ENCODE peak calls at places on chromosomes 2 and 18, in seven cellular contexts. One of them, this sample, is unnamed.

GRCh38 chr2:215590353-215590752 is 154.5 kb upstream of the FN1 start:
- DNase-seq in dorsolateral prefrontal cortex: no peak
- DNase-seq in K562: no peak
- DNase-seq in astrocyte of the cerebellum: no peak
- DNase-seq in type B pancreatic cell: no peak
- DNase-seq in cardiac muscle cell: no peak
- DNase-seq in GM12864: no peak
- DNase-seq in this sample: no peak

GRCh38 chr2:43541165-43541564 is 54.7 kb downstream of the THADA start:
- DNase-seq in dorsolateral prefrontal cortex: no peak
- DNase-seq in K562: no peak
- DNase-seq in cardiac muscle cell: no peak
- DNase-seq in type B pancreatic cell: no peak
- DNase-seq in GM12864: no peak
- DNase-seq in astrocyte of the cerebellum: no peak
- DNase-seq in this sample: no peak

GRCh38 chr2:145012214-145012670 is 492.3 kb upstream of the ZEB2 start:
- DNase-seq in dorsolateral prefrontal cortex: no peak
- DNase-seq in cardiac muscle cell: no peak
- DNase-seq in type B pancreatic cell: no peak
- DNase-seq in astrocyte of the cerebellum: no peak
- DNase-seq in K562: no peak
- DNase-seq in GM12864: no peak
- DNase-seq in this sample: no peak

GRCh38 chr2:71667256-71668182 is 214.2 kb downstream of the DYSF start:
- DNase-seq in GM12864: no peak
- DNase-seq in astrocyte of the cerebellum: no peak
- DNase-seq in dorsolateral prefrontal cortex: no peak
- DNase-seq in K562: no peak
- DNase-seq in cardiac muscle cell: no peak
- DNase-seq in type B pancreatic cell: peak; percentile 58
- DNase-seq in this sample: no peak

GRCh38 chr2:238202326-238203103 is 980 bp downstream of the ILKAP start:
- DNase-seq in cardiac muscle cell: peak; percentile 6
- DNase-seq in K562: no peak
- DNase-seq in type B pancreatic cell: no peak
- DNase-seq in GM12864: no peak
- DNase-seq in dorsolateral prefrontal cortex: no peak
- DNase-seq in astrocyte of the cerebellum: no peak
- DNase-seq in this sample: peak; percentile 70

GRCh38 chr2:126244937-126245336 is 411.0 kb upstream of the GYPC start:
- DNase-seq in K562: peak; percentile 39
- DNase-seq in cardiac muscle cell: peak; percentile 77
- DNase-seq in dorsolateral prefrontal cortex: no peak
- DNase-seq in astrocyte of the cerebellum: no peak
- DNase-seq in GM12864: peak; percentile 3
- DNase-seq in type B pancreatic cell: no peak
- DNase-seq in this sample: peak; percentile 25

GRCh38 chr18:27540126-27540525 is 355.0 kb upstream of the CHST9 start:
- DNase-seq in cardiac muscle cell: peak; percentile 63
- DNase-seq in K562: no peak
- DNase-seq in astrocyte of the cerebellum: no peak
- DNase-seq in GM12864: no peak
- DNase-seq in type B pancreatic cell: no peak
- DNase-seq in dorsolateral prefrontal cortex: no peak
- DNase-seq in this sample: no peak

GRCh38 chr2:119463136-119463535 is 31.5 kb downstream of the TMEM37 start:
- DNase-seq in type B pancreatic cell: no peak
- DNase-seq in K562: no peak
- DNase-seq in cardiac muscle cell: no peak
- DNase-seq in dorsolateral prefrontal cortex: no peak
- DNase-seq in astrocyte of the cerebellum: no peak
- DNase-seq in GM12864: no peak
- DNase-seq in this sample: no peak

GRCh38 chr2:50720695-50721314 is 311.1 kb downstream of the NRXN1 start:
- DNase-seq in type B pancreatic cell: no peak
- DNase-seq in dorsolateral prefrontal cortex: no peak
- DNase-seq in K562: no peak
- DNase-seq in cardiac muscle cell: peak; percentile 18
- DNase-seq in astrocyte of the cerebellum: no peak
- DNase-seq in GM12864: no peak
- DNase-seq in this sample: no peak

GRCh38 chr2:144707927-144708326 is 188.0 kb upstream of the ZEB2 start:
- DNase-seq in dorsolateral prefrontal cortex: no peak
- DNase-seq in GM12864: no peak
- DNase-seq in cardiac muscle cell: no peak
- DNase-seq in type B pancreatic cell: no peak
- DNase-seq in astrocyte of the cerebellum: no peak
- DNase-seq in K562: no peak
- DNase-seq in this sample: no peak

GRCh38 chr2:71759056-71759455 is 305.7 kb downstream of the DYSF start:
- DNase-seq in GM12864: no peak
- DNase-seq in type B pancreatic cell: no peak
- DNase-seq in K562: no peak
- DNase-seq in cardiac muscle cell: no peak
- DNase-seq in astrocyte of the cerebellum: no peak
- DNase-seq in dorsolateral prefrontal cortex: no peak
- DNase-seq in this sample: no peak

DNA sequence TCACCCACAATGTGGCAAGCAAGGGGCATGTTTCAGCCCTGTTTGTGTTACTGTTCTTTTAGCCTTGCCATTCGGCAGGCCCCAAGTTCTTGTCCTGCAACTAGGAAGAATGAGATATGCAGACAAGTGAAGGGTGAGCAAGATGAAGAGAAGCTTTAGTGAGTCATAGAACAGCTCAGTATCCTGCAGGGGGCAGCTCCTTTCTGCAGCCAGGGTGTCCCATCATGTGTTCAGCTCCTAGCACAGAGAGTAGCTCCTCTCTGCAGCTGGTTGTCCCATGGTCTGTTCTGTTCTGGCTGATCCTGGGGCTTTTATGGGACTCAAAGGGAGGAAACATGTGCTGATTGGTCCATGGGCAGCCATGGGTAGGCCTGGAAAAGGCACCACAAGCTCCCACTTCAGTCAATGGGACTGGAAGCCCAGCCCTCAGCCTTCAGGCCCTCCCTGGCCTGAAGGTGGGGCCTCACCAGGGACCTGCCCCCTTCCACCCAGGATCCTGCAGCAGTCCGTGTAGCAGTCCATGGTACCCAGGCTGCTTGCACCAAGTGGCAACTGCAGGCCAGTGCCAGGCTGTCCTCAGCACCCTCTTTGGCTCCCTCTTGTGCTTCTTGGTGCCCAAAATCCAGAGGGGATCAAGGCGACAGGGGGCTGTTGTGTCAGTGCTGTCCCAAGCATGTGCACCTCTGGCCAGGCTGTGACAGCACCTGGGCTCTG is 326.4 kb downstream of the NR4A2 start:
- DNase-seq in dorsolateral prefrontal cortex: no peak
- DNase-seq in cardiac muscle cell: peak; percentile 2
- DNase-seq in K562: no peak
- DNase-seq in type B pancreatic cell: no peak
- DNase-seq in GM12864: no peak
- DNase-seq in astrocyte of the cerebellum: no peak
- DNase-seq in this sample: no peak
- TF ChIP-seq CTCF in dorsolateral prefrontal cortex: no peak
- TF ChIP-seq CTCF in cardiac muscle cell: no peak
- TF ChIP-seq CTCF in K562: no peak
- TF ChIP-seq CTCF in type B pancreatic cell: no peak
- TF ChIP-seq CTCF in GM12864: peak; percentile 9
- TF ChIP-seq CTCF in astrocyte of the cerebellum: no peak
- TF ChIP-seq CTCF in this sample: peak; percentile 7

GRCh38 chr2:208407667-208408066 is 1.1 kb downstream of the PTH2R start:
- DNase-seq in GM12864: no peak
- DNase-seq in type B pancreatic cell: no peak
- DNase-seq in dorsolateral prefrontal cortex: no peak
- DNase-seq in cardiac muscle cell: peak; percentile 20
- DNase-seq in astrocyte of the cerebellum: no peak
- DNase-seq in K562: peak; percentile 27
- DNase-seq in this sample: no peak
- TF ChIP-seq CTCF in GM12864: peak; percentile 25
- TF ChIP-seq CTCF in type B pancreatic cell: peak; percentile 68
- TF ChIP-seq CTCF in dorsolateral prefrontal cortex: peak; percentile 44
- TF ChIP-seq CTCF in cardiac muscle cell: peak; percentile 23
- TF ChIP-seq CTCF in astrocyte of the cerebellum: peak; percentile 32
- TF ChIP-seq CTCF in K562: peak; percentile 48
- TF ChIP-seq CTCF in this sample: no peak

DNA sequence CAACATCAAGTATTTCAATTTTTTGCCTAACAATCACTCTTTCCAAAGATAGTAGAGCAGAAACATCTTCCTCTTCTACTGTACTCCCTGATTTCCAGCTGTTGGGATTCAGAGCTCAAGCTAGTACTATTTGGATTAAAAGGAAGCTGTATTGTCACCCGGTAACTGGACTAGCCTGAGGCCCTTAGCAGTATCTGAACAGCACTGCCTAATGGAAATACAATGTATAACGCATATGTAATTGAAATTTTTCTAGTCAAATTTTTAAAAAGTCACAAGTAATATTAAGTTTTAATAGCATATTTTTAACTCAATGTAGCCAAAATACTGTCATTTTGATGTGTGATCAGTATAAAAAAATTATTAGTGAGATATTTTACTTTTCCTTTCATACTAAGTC is 86.1 kb downstream of the COX7A2L start:
- DNase-seq in GM12864: no peak
- DNase-seq in cardiac muscle cell: no peak
- DNase-seq in dorsolateral prefrontal cortex: no peak
- DNase-seq in type B pancreatic cell: no peak
- DNase-seq in K562: no peak
- DNase-seq in astrocyte of the cerebellum: no peak
- DNase-seq in this sample: no peak
- TF ChIP-seq CTCF in GM12864: no peak
- TF ChIP-seq CTCF in cardiac muscle cell: no peak
- TF ChIP-seq CTCF in dorsolateral prefrontal cortex: no peak
- TF ChIP-seq CTCF in type B pancreatic cell: no peak
- TF ChIP-seq CTCF in K562: no peak
- TF ChIP-seq CTCF in astrocyte of the cerebellum: no peak
- TF ChIP-seq CTCF in this sample: no peak

GRCh38 chr2:118169359-118170005 is 81.2 kb downstream of the INSIG2 start:
- DNase-seq in type B pancreatic cell: no peak
- DNase-seq in dorsolateral prefrontal cortex: no peak
- DNase-seq in astrocyte of the cerebellum: no peak
- DNase-seq in K562: no peak
- DNase-seq in cardiac muscle cell: no peak
- DNase-seq in GM12864: no peak
- DNase-seq in this sample: no peak
- TF ChIP-seq CTCF in type B pancreatic cell: no peak
- TF ChIP-seq CTCF in dorsolateral prefrontal cortex: no peak
- TF ChIP-seq CTCF in astrocyte of the cerebellum: no peak
- TF ChIP-seq CTCF in K562: no peak
- TF ChIP-seq CTCF in cardiac muscle cell: no peak
- TF ChIP-seq CTCF in GM12864: peak; percentile 9
- TF ChIP-seq CTCF in this sample: peak; percentile 9

DNA sequence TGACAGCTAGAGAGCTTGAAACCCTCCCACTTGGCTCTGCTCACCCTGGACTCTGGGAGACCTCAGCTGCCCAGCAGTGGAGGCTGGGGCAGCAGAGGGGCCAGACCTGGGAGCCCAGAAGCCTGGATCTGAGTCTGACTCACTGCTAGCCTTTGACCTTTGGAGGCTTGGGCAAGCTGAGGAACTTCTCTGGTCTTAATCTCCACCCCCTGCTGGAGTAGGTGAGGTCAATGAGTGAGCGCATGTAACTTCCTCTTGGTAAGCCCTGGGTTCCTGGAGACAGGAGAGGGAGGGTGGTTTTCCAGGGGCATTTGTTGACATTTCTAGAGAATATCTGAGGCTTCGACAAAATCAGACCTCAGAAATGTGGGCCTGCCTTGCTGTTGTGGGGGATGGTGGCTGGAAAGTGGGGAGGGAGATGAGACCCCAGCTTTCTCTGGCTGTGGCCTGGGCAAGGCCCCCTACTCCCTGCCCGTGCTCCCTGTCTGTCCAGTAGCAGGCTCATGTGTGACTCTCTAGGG is 73.0 kb upstream of the YWHAQ start:
- DNase-seq in GM12864: no peak
- DNase-seq in type B pancreatic cell: no peak
- DNase-seq in K562: peak; percentile 81
- DNase-seq in dorsolateral prefrontal cortex: no peak
- DNase-seq in astrocyte of the cerebellum: peak; percentile 9
- DNase-seq in cardiac muscle cell: no peak
- DNase-seq in this sample: no peak
- TF ChIP-seq CTCF in GM12864: no peak
- TF ChIP-seq CTCF in type B pancreatic cell: no peak
- TF ChIP-seq CTCF in K562: peak; percentile 34
- TF ChIP-seq CTCF in dorsolateral prefrontal cortex: no peak
- TF ChIP-seq CTCF in astrocyte of the cerebellum: no peak
- TF ChIP-seq CTCF in cardiac muscle cell: peak; percentile 2
- TF ChIP-seq CTCF in this sample: no peak

GRCh38 chr2:65706376-65706775 is 274.0 kb upstream of the SPRED2 start:
- DNase-seq in type B pancreatic cell: no peak
- DNase-seq in dorsolateral prefrontal cortex: no peak
- DNase-seq in K562: no peak
- DNase-seq in cardiac muscle cell: no peak
- DNase-seq in astrocyte of the cerebellum: no peak
- DNase-seq in GM12864: no peak
- DNase-seq in this sample: no peak

GRCh38 chr2:65711863-65712262 is 279.5 kb upstream of the SPRED2 start:
- DNase-seq in cardiac muscle cell: no peak
- DNase-seq in astrocyte of the cerebellum: no peak
- DNase-seq in dorsolateral prefrontal cortex: no peak
- DNase-seq in GM12864: no peak
- DNase-seq in type B pancreatic cell: no peak
- DNase-seq in K562: no peak
- DNase-seq in this sample: no peak

GRCh38 chr2:65710356-65710755 is 278.0 kb upstream of the SPRED2 start:
- DNase-seq in astrocyte of the cerebellum: no peak
- DNase-seq in type B pancreatic cell: no peak
- DNase-seq in GM12864: no peak
- DNase-seq in K562: no peak
- DNase-seq in cardiac muscle cell: no peak
- DNase-seq in dorsolateral prefrontal cortex: no peak
- DNase-seq in this sample: no peak

GRCh38 chr2:65708129-65708528 is 275.7 kb upstream of the SPRED2 start:
- DNase-seq in K562: no peak
- DNase-seq in dorsolateral prefrontal cortex: no peak
- DNase-seq in cardiac muscle cell: no peak
- DNase-seq in GM12864: no peak
- DNase-seq in type B pancreatic cell: no peak
- DNase-seq in astrocyte of the cerebellum: no peak
- DNase-seq in this sample: no peak

GRCh38 chr2:65710779-65711295 is 278.4 kb upstream of the SPRED2 start:
- DNase-seq in GM12864: peak; percentile 5
- DNase-seq in type B pancreatic cell: no peak
- DNase-seq in dorsolateral prefrontal cortex: no peak
- DNase-seq in astrocyte of the cerebellum: no peak
- DNase-seq in K562: no peak
- DNase-seq in cardiac muscle cell: peak; percentile 29
- DNase-seq in this sample: no peak
- TF ChIP-seq CTCF in GM12864: peak; percentile 52
- TF ChIP-seq CTCF in type B pancreatic cell: peak; percentile 32
- TF ChIP-seq CTCF in dorsolateral prefrontal cortex: no peak
- TF ChIP-seq CTCF in astrocyte of the cerebellum: peak; percentile 53
- TF ChIP-seq CTCF in K562: peak; percentile 43
- TF ChIP-seq CTCF in cardiac muscle cell: peak; percentile 22
- TF ChIP-seq CTCF in this sample: peak; percentile 35

GRCh38 chr18:32576296-32576916 is 105.7 kb upstream of the GAREM1 start:
- DNase-seq in astrocyte of the cerebellum: peak; percentile 26
- DNase-seq in dorsolateral prefrontal cortex: peak; percentile 27
- DNase-seq in K562: no peak
- DNase-seq in GM12864: no peak
- DNase-seq in type B pancreatic cell: no peak
- DNase-seq in cardiac muscle cell: peak; percentile 69
- DNase-seq in this sample: no peak
- TF ChIP-seq CTCF in astrocyte of the cerebellum: peak; percentile 75
- TF ChIP-seq CTCF in dorsolateral prefrontal cortex: peak; percentile 67
- TF ChIP-seq CTCF in K562: no peak
- TF ChIP-seq CTCF in GM12864: no peak
- TF ChIP-seq CTCF in type B pancreatic cell: peak; percentile 77
- TF ChIP-seq CTCF in cardiac muscle cell: peak; percentile 56
- TF ChIP-seq CTCF in this sample: peak; percentile 43

GRCh38 chr2:121297217-121297830 is 12.3 kb upstream of the TFCP2L1 start:
- DNase-seq in GM12864: no peak
- DNase-seq in dorsolateral prefrontal cortex: no peak
- DNase-seq in cardiac muscle cell: peak; percentile 55
- DNase-seq in type B pancreatic cell: peak; percentile 54
- DNase-seq in K562: peak; percentile 53
- DNase-seq in astrocyte of the cerebellum: no peak
- DNase-seq in this sample: peak; percentile 12
- TF ChIP-seq CTCF in GM12864: peak; percentile 66
- TF ChIP-seq CTCF in dorsolateral prefrontal cortex: peak; percentile 62
- TF ChIP-seq CTCF in cardiac muscle cell: peak; percentile 81
- TF ChIP-seq CTCF in type B pancreatic cell: peak; percentile 81
- TF ChIP-seq CTCF in K562: peak; percentile 77
- TF ChIP-seq CTCF in astrocyte of the cerebellum: peak; percentile 87
- TF ChIP-seq CTCF in this sample: peak; percentile 60

This sample was measured in DND-41.